ENCODE peak calls at places on chromosomes 6 and 20, in four cellular contexts. X, F, Q and Y are unnamed samples.
A peak's percentile ranks its signal among the peaks of the same experiment; 100 is the strongest.

GRCh38 chr20:60358101-60358500 is 399.9 kb downstream of the CDH26 start:
- DNase-seq in F (no peak), X (no peak), Q (no peak), Y (no peak)

GRCh38 chr20:34954905-34955231 is 738 bp downstream of the GSS start:
- DNase-seq in Q (peak; percentile 28), F (no peak), X (peak; percentile 58), Y (no peak)

GRCh38 chr6:98833101-98834059 is 994 bp upstream of the POU3F2 start:
- DNase-seq in X (peak; percentile 68), Q (peak; percentile 57), F (no peak), Y (peak; percentile 53)

GRCh38 chr20:7744411-7744810 is 195.8 kb downstream of the HAO1 start:
- DNase-seq in F (no peak), X (peak; percentile 62), Q (peak; percentile 11), Y (no peak)

GRCh38 chr6:29748391-29749352 is 25.4 kb downstream of the HLA-F start:
- DNase-seq in Q (peak; percentile 94), F (peak; percentile 88), X (peak; percentile 93), Y (peak; percentile 84)

GRCh38 chr20:11906626-11907480 is 10.8 kb upstream of the BTBD3 start:
- DNase-seq in Q (no peak), F (no peak), X (no peak), Y (no peak)

GRCh38 chr6:80547827-80548226 is 441.4 kb downstream of the BCKDHB start:
- DNase-seq in X (no peak), Q (no peak), F (no peak), Y (no peak)

GRCh38 chr6:146358341-146359046 is 185.1 kb upstream of the RAB32 start:
- DNase-seq in F (no peak), X (peak; percentile 45), Q (no peak), Y (peak; percentile 48)

GRCh38 chr6:100304575-100304974 is 160.1 kb downstream of the SIM1 start:
- DNase-seq in X (no peak), Q (peak; percentile 43), F (no peak), Y (peak; percentile 86)

GRCh38 chr20:33291830-33292355 is 8.9 kb downstream of the BPIFB1 start:
- DNase-seq in Q (peak; percentile 58), X (peak; percentile 78), F (peak; percentile 61), Y (peak; percentile 26)

GRCh38 chr6:33104893-33105292 is 29.1 kb downstream of the HLA-DPB1 start:
- DNase-seq in X (no peak), F (no peak), Q (no peak), Y (no peak)

GRCh38 chr20:44001667-44002596 is 87.3 kb downstream of the TOX2 start:
- DNase-seq in F (no peak), X (no peak), Q (no peak), Y (no peak)

GRCh38 chr6:170083236-170084051 is 207.4 kb downstream of the DLL1 start:
- DNase-seq in X (no peak), Q (no peak), F (no peak), Y (no peak)

GRCh38 chr6:132114201-132114860 is 163.2 kb upstream of the CCN2 start:
- DNase-seq in X (no peak), Q (no peak), F (no peak), Y (no peak)

GRCh38 chr20:32877507-32877906 is 18.8 kb downstream of the EFCAB8 start:
- DNase-seq in Q (no peak), X (no peak), F (no peak), Y (peak; percentile 59)

GRCh38 chr6:130020106-130020851 is 1.9 kb downstream of the L3MBTL3 start:
- DNase-seq in X (peak; percentile 10), Q (peak; percentile 48), F (peak; percentile 36), Y (peak; percentile 43)

GRCh38 chr20:48945840-48946514 is 24.5 kb downstream of the ARFGEF2 start:
- DNase-seq in F (no peak), X (peak; percentile 58), Q (peak; percentile 54), Y (peak; percentile 40)

GRCh38 chr20:31695849-31696804 is 26.5 kb downstream of the BCL2L1 start:
- DNase-seq in F (no peak), X (no peak), Q (peak; percentile 80), Y (peak; percentile 54)

GRCh38 chr20:15889073-15889923 is 684.0 kb downstream of the KIF16B start:
- DNase-seq in F (no peak), Q (peak; percentile 19), X (peak; percentile 40), Y (no peak)

GRCh38 chr6:7165002-7165735 is 57.4 kb downstream of the RREB1 start:
- DNase-seq in X (peak; percentile 73), F (no peak), Q (peak; percentile 60), Y (no peak)

GRCh38 chr6:72621243-72622093 is at the start of gene KCNQ5:
- DNase-seq in Q (peak; percentile 8), F (peak; percentile 73), X (peak; percentile 58), Y (no peak)

GRCh38 chr20:20487811-20488210 is 119.9 kb downstream of the INSM1 start:
- DNase-seq in Q (no peak), X (no peak), F (no peak), Y (no peak)

GRCh38 chr20:57622201-57622570 is 2.0 kb upstream of the ZBP1 start:
- DNase-seq in X (no peak), F (no peak), Q (no peak), Y (no peak)

GRCh38 chr6:55617272-55617671 is 38.3 kb upstream of the HMGCLL1 start:
- DNase-seq in X (peak; percentile 59), F (peak; percentile 5), Q (peak; percentile 57), Y (peak; percentile 60)

GRCh38 chr20:10521836-10522235 is 86.7 kb downstream of the SLX4IP start:
- DNase-seq in X (no peak), F (no peak), Q (no peak), Y (no peak)

GRCh38 chr6:37584654-37585522 is 85.2 kb upstream of the CCDC167 start:
- DNase-seq in X (no peak), Q (no peak), F (no peak), Y (no peak)

DNA sequence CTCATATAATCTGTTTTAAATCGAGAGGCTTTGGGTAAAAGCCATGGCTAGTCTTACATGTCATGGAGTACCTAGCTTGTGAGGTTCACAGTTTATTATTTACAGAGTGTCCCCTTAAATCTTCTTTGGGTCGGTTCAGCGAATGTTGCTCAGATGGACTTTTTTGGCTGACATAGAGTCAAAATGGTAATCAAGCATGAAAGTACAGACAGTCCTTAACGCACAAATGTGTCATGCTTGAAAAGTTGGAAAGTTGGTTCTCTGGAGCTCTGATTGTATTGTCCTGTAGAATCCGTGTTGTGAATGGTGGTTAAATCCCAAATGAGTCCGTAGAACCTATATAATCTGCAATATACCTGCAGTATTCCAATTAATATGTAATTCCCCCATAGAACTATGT is 22.0 kb downstream of the PTPN1 start:
- DNase-seq in F (no peak), Q (no peak), X (no peak), Y (no peak)
- H3K79me2 ChIP-seq in F (no peaks in the 10 kb centered on the region), Q (peaks cover 99% of the 10 kb centered on the region), X (peaks cover 19% of the 10 kb centered on the region), Y (peaks cover 95% of the 10 kb centered on the region)

GRCh38 chr6:1625352-1625773 is 15.6 kb downstream of the FOXC1 start:
- DNase-seq in F (no peak), X (peak; percentile 26), Q (no peak), Y (peak; percentile 68)
- H3K4me2 ChIP-seq in F (no peak overlapping the region), X (no peak overlapping the region), Q (peak overlapping the region; percentile 97), Y (peak overlapping the region; percentile 90)

DNA sequence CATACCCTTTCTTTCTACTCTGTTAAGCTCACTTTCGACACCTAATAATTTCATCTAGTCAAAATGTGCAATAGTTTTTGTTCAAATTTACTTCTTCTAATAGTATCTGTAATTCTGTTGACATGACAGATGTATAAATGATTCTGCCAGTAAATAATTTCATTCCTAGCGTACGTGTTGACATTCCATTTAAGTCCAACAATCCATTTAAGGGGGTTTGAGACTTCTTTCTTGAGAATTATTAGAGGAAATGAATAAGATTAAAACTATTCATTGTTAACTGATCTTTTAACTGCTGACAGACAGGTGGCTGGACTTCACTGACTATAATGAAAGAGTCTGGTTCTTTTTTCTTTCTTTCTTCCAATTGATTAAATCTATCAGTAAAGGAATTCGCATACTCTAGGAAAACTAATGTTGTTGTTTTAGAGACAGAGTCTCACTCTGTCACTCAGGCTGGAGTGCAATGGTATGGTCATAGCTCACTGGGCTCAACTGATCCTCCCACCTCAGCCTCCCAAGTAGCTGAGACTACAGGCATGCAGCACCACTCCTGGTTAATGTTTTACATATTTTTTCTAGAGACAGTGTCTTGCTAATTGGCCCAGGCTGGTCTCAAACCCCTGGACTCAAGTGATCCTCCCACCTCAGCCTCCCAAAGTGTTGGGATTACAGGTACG is 55.9 kb downstream of the MAP3K5 start:
- DNase-seq in X (no peak), Q (no peak), F (no peak), Y (peak; percentile 33)
- H3K79me2 ChIP-seq in X (no peaks in the 10 kb centered on the region), Q (no peaks in the 10 kb centered on the region), F (peaks cover 13% of the 10 kb centered on the region), Y (peaks cover 2% of the 10 kb centered on the region)

DNA sequence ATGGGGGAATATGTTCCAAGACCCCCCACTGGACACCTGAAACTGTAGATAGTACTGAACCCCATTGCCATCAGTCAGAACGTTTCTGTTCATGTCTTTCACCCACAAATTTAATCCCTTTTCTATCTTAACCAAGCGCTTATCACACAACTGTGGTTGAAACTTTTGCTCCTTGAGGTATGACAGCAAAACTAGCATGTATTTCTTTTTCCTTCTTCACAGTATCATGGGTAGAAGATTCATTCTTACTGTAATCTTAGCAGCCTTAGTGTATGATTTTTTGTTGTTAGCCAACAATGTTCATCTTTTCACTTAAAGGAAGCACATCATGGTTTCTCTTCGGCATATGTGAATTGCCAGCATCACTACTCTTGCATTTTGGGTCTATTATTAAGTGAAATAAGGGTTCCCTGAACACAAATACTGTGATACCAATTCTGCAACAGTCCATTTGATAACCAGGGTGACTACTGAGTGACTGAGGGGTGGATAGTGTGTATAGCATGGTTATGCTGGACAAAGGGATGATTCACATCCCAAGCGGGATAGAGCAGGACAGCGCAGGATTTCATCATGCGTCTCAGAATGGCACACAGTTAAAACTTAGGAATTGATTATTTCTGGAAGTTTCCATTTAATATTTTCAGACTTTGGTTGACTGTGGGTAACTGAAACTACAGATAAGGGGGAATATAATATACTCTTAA is 41.8 kb downstream of the KCNS1 start:
- DNase-seq in X (no peak), Q (no peak), F (no peak), Y (no peak)
- H3K4me2 ChIP-seq in X (no peak overlapping the region), Q (no peak overlapping the region), F (no peak overlapping the region), Y (no peak overlapping the region)

DNA sequence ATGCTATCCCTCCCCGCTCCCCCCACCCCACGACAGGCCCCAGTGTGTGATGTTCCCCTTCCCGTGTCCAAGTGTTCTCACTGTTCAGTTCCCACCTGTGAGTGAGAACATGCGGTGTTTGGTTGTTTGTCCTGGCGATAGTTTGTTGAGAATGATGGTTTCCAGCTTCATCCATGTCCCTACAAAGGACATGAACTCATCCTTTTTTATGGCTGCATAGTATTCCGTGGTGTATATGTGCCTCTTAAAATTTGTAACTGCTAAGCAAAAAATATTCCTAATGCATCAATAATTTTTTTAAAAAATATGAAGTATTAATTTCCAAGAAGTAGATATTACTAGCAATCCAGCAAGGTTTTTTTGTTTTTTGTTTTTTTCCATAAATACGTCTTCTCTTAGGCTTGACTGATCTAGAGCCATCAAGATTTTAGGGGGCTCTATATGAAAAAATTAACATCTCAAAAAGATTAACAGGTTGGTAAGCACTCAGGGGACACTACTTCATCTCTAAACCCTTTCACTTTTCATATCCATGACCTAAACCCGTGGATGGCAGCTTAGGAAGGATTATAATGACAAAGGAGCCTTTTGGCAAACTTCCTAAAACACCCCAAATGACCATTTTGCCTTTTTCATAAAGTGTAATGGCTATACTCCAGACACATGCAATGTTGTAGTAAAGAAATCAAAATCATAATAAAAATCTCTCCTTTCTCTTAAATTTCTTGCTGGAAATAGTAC is 14.2 kb downstream of the MAP7 start:
- DNase-seq in F (no peak), X (no peak), Q (no peak), Y (no peak)
- H3K79me2 ChIP-seq in F (no peaks in the 10 kb centered on the region), X (peaks cover 17% of the 10 kb centered on the region), Q (peaks cover 89% of the 10 kb centered on the region), Y (no peaks in the 10 kb centered on the region)